ENCODE peak calls at places on chromosomes 16 and 17, in eight cellular contexts. One of them, this sample, is unnamed.

GRCh38 chr16:26133401-26133800 is 441.6 kb downstream of the HS3ST4 start:
- DNase-seq in cardiac fibroblast: no peak
- DNase-seq in PC-3: no peak
- DNase-seq in ascending aorta: no peak
- DNase-seq in sigmoid colon: no peak
- DNase-seq in mammary epithelial cell: no peak
- DNase-seq in gastrocnemius medialis: no peak
- DNase-seq in GM12865: no peak
- DNase-seq in this sample: no peak

GRCh38 chr16:3101841-3102470 is 2.9 kb upstream of the ZSCAN10 start:
- DNase-seq in ascending aorta: no peak
- DNase-seq in mammary epithelial cell: no peak
- DNase-seq in PC-3: no peak
- DNase-seq in gastrocnemius medialis: no peak
- DNase-seq in sigmoid colon: no peak
- DNase-seq in cardiac fibroblast: no peak
- DNase-seq in GM12865: no peak
- DNase-seq in this sample: no peak

GRCh38 chr17:57142925-57143324 is 57.9 kb downstream of the AKAP1 start:
- DNase-seq in gastrocnemius medialis: no peak
- DNase-seq in sigmoid colon: no peak
- DNase-seq in cardiac fibroblast: peak; percentile 57
- DNase-seq in ascending aorta: no peak
- DNase-seq in GM12865: no peak
- DNase-seq in mammary epithelial cell: no peak
- DNase-seq in PC-3: no peak
- DNase-seq in this sample: peak; percentile 38

GRCh38 chr16:69143116-69143515 is 10.7 kb downstream of the UTP4 start:
- DNase-seq in ascending aorta: no peak
- DNase-seq in GM12865: no peak
- DNase-seq in cardiac fibroblast: peak; percentile 3
- DNase-seq in gastrocnemius medialis: no peak
- DNase-seq in sigmoid colon: no peak
- DNase-seq in PC-3: no peak
- DNase-seq in mammary epithelial cell: no peak
- DNase-seq in this sample: no peak

GRCh38 chr16:8374032-8374431 is 216.3 kb downstream of the TMEM114 start:
- DNase-seq in mammary epithelial cell: no peak
- DNase-seq in gastrocnemius medialis: no peak
- DNase-seq in GM12865: no peak
- DNase-seq in sigmoid colon: no peak
- DNase-seq in cardiac fibroblast: no peak
- DNase-seq in PC-3: no peak
- DNase-seq in ascending aorta: no peak
- DNase-seq in this sample: no peak

GRCh38 chr16:66525396-66526180 is 24.3 kb downstream of the TK2 start:
- DNase-seq in sigmoid colon: no peak
- DNase-seq in ascending aorta: no peak
- DNase-seq in PC-3: no peak
- DNase-seq in GM12865: no peak
- DNase-seq in cardiac fibroblast: no peak
- DNase-seq in gastrocnemius medialis: no peak
- DNase-seq in mammary epithelial cell: peak; percentile 93
- DNase-seq in this sample: no peak

GRCh38 chr17:79420318-79421243 is 190.3 kb downstream of the RBFOX3 start:
- DNase-seq in sigmoid colon: no peak
- DNase-seq in PC-3: peak; percentile 33
- DNase-seq in cardiac fibroblast: peak; percentile 35
- DNase-seq in gastrocnemius medialis: no peak
- DNase-seq in mammary epithelial cell: peak; percentile 7
- DNase-seq in GM12865: no peak
- DNase-seq in ascending aorta: no peak
- DNase-seq in this sample: no peak

GRCh38 chr16:28001184-28001583 is 62.3 kb downstream of the GSG1L start:
- DNase-seq in ascending aorta: no peak
- DNase-seq in PC-3: no peak
- DNase-seq in cardiac fibroblast: no peak
- DNase-seq in mammary epithelial cell: no peak
- DNase-seq in sigmoid colon: no peak
- DNase-seq in GM12865: no peak
- DNase-seq in gastrocnemius medialis: no peak
- DNase-seq in this sample: no peak

GRCh38 chr17:7883781-7884386 is 4.7 kb upstream of the CHD3 start:
- DNase-seq in sigmoid colon: no peak
- DNase-seq in cardiac fibroblast: peak; percentile 42
- DNase-seq in PC-3: peak; percentile 18
- DNase-seq in ascending aorta: no peak
- DNase-seq in mammary epithelial cell: no peak
- DNase-seq in GM12865: peak; percentile 54
- DNase-seq in gastrocnemius medialis: no peak
- DNase-seq in this sample: no peak

GRCh38 chr17:46947236-46947635 is 24.3 kb downstream of the GOSR2 start:
- DNase-seq in mammary epithelial cell: no peak
- DNase-seq in cardiac fibroblast: no peak
- DNase-seq in PC-3: no peak
- DNase-seq in sigmoid colon: no peak
- DNase-seq in gastrocnemius medialis: no peak
- DNase-seq in ascending aorta: no peak
- DNase-seq in GM12865: no peak
- DNase-seq in this sample: no peak
- H3K4me3 ChIP-seq in mammary epithelial cell: no peak overlapping the region
- H3K4me3 ChIP-seq in cardiac fibroblast: no peak overlapping the region
- H3K4me3 ChIP-seq in PC-3: no peak overlapping the region
- H3K4me3 ChIP-seq in sigmoid colon: no peak overlapping the region
- H3K4me3 ChIP-seq in gastrocnemius medialis: no peak overlapping the region
- H3K4me3 ChIP-seq in ascending aorta: no peak overlapping the region
- H3K4me3 ChIP-seq in GM12865: no peak overlapping the region
- H3K4me3 ChIP-seq in this sample: no peak overlapping the region

DNA sequence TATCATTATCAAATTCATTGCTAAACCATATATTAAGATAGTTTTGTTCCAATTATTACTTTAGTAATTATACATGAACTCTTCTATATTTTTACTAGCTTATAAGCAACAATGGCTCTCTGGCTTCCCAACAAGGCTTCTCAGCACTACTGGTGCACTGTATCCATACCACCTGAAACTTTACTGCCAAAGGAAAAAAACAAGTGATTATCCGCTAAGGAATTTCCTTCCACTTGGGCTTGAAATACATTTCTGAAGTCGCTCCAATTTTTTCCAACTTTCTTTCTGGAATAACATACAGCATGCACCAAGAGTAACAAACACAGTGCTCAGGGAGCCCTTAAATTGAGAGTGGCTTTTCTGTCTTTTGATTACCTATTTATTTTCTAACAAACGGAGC is 2.1 kb downstream of the CSNK2A2 start:
- DNase-seq in ascending aorta: no peak
- DNase-seq in cardiac fibroblast: no peak
- DNase-seq in mammary epithelial cell: no peak
- DNase-seq in sigmoid colon: no peak
- DNase-seq in gastrocnemius medialis: no peak
- DNase-seq in GM12865: no peak
- DNase-seq in PC-3: no peak
- DNase-seq in this sample: no peak
- H3K4me3 ChIP-seq in ascending aorta: no peak overlapping the region
- H3K4me3 ChIP-seq in cardiac fibroblast: no peak overlapping the region
- H3K4me3 ChIP-seq in mammary epithelial cell: no peak overlapping the region
- H3K4me3 ChIP-seq in sigmoid colon: no peak overlapping the region
- H3K4me3 ChIP-seq in gastrocnemius medialis: no peak overlapping the region
- H3K4me3 ChIP-seq in GM12865: no peak overlapping the region
- H3K4me3 ChIP-seq in PC-3: no peak overlapping the region
- H3K4me3 ChIP-seq in this sample: no peak overlapping the region

DNA sequence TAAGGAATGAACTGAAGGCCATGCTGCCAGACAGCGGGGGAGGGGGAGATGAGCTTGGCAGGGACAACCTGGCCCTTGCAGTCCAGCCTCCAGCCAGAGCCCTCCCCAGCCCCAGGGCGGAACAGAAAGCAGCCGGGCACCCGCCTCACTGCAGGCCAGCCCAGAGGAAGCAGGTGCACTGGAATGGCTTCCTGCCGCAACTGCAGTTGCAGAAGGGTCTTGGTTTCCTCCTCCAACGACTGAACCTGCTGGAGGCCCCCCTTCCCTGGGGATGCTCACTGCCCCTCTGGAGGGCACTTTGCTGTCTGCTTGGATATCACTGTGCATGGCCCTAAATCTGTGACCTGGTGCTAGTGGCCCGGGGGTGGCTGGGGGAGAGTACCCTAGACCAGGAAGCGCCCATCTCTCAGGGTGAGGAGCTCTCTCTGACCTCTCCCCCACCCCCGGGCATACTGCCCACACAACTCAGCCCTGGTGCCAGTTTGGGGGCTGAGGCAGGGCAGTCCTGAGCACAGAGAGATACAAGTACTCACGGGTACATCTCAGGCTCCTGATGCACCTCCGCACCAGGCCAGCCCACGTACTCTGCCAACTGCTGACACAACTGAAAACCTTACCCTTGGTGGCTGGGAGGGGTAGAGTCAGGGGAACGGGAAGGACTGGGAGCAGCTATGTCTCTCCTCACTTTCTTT is 41.1 kb downstream of the MYO18A start:
- DNase-seq in ascending aorta: no peak
- DNase-seq in sigmoid colon: no peak
- DNase-seq in cardiac fibroblast: no peak
- DNase-seq in mammary epithelial cell: no peak
- DNase-seq in PC-3: no peak
- DNase-seq in gastrocnemius medialis: peak; percentile 83
- DNase-seq in GM12865: peak; percentile 66
- DNase-seq in this sample: no peak
- H3K4me3 ChIP-seq in ascending aorta: peak overlapping the region; percentile 47
- H3K4me3 ChIP-seq in sigmoid colon: peak overlapping the region; percentile 44
- H3K4me3 ChIP-seq in cardiac fibroblast: no peak overlapping the region
- H3K4me3 ChIP-seq in mammary epithelial cell: no peak overlapping the region
- H3K4me3 ChIP-seq in PC-3: no peak overlapping the region
- H3K4me3 ChIP-seq in gastrocnemius medialis: peak overlapping the region; percentile 59
- H3K4me3 ChIP-seq in GM12865: peak overlapping the region; percentile 69
- H3K4me3 ChIP-seq in this sample: no peak overlapping the region

GRCh38 chr16:83015871-83016270 is 389.1 kb downstream of the CDH13 start:
- DNase-seq in GM12865: no peak
- DNase-seq in PC-3: no peak
- DNase-seq in sigmoid colon: no peak
- DNase-seq in gastrocnemius medialis: no peak
- DNase-seq in cardiac fibroblast: no peak
- DNase-seq in ascending aorta: no peak
- DNase-seq in mammary epithelial cell: peak; percentile 32
- DNase-seq in this sample: no peak
- H3K4me3 ChIP-seq in GM12865: no peak overlapping the region
- H3K4me3 ChIP-seq in PC-3: no peak overlapping the region
- H3K4me3 ChIP-seq in sigmoid colon: no peak overlapping the region
- H3K4me3 ChIP-seq in gastrocnemius medialis: no peak overlapping the region
- H3K4me3 ChIP-seq in cardiac fibroblast: no peak overlapping the region
- H3K4me3 ChIP-seq in ascending aorta: no peak overlapping the region
- H3K4me3 ChIP-seq in mammary epithelial cell: no peak overlapping the region
- H3K4me3 ChIP-seq in this sample: no peak overlapping the region

DNA sequence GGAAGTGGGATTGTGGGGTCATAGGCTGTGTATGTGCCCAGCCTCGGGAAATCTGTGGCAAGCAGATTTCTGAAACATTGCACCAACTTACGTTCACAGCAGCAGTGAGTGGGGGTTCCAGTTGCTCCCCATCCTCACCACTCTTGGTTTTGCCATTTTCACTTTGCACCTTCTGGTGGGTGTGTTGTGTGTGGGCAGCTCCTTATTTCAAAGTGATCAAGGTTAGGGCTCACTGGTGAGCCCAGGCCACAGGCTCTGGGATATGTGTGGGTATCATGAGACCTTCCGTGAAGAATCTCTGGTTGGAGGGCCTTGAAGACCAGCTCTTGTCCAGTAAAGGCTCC is 29.5 kb upstream of the PRM1 start:
- DNase-seq in GM12865: no peak
- DNase-seq in PC-3: no peak
- DNase-seq in gastrocnemius medialis: no peak
- DNase-seq in cardiac fibroblast: no peak
- DNase-seq in ascending aorta: no peak
- DNase-seq in sigmoid colon: no peak
- DNase-seq in mammary epithelial cell: no peak
- DNase-seq in this sample: no peak
- H3K4me3 ChIP-seq in GM12865: peak overlapping the region; percentile 5
- H3K4me3 ChIP-seq in PC-3: no peak overlapping the region
- H3K4me3 ChIP-seq in gastrocnemius medialis: no peak overlapping the region
- H3K4me3 ChIP-seq in cardiac fibroblast: no peak overlapping the region
- H3K4me3 ChIP-seq in ascending aorta: no peak overlapping the region
- H3K4me3 ChIP-seq in sigmoid colon: no peak overlapping the region
- H3K4me3 ChIP-seq in mammary epithelial cell: no peak overlapping the region
- H3K4me3 ChIP-seq in this sample: no peak overlapping the region

GRCh38 chr17:21034350-21035235 is 8.2 kb downstream of the USP22 start:
- DNase-seq in PC-3: no peak
- DNase-seq in mammary epithelial cell: no peak
- DNase-seq in GM12865: peak; percentile 66
- DNase-seq in sigmoid colon: no peak
- DNase-seq in gastrocnemius medialis: peak; percentile 90
- DNase-seq in ascending aorta: no peak
- DNase-seq in cardiac fibroblast: peak; percentile 46
- DNase-seq in this sample: no peak
- H3K4me3 ChIP-seq in PC-3: no peak overlapping the region
- H3K4me3 ChIP-seq in mammary epithelial cell: no peak overlapping the region
- H3K4me3 ChIP-seq in GM12865: peak overlapping the region; percentile 9
- H3K4me3 ChIP-seq in sigmoid colon: peak overlapping the region; percentile 12
- H3K4me3 ChIP-seq in gastrocnemius medialis: peak overlapping the region; percentile 18
- H3K4me3 ChIP-seq in ascending aorta: peak overlapping the region; percentile 25
- H3K4me3 ChIP-seq in cardiac fibroblast: no peak overlapping the region
- H3K4me3 ChIP-seq in this sample: no peak overlapping the region